ENCODE peak calls at places on chromosomes 5 and 9, in nine cellular contexts. G is activated CD4-positive, CD25-positive, alpha-beta regulatory T cell treated with anti-CD3 and anti-CD28 coated beads, Interleukin-2, amount 50 U/mL, for 72 hours; D is spleen; H is adipocyte; V is NCI-H82; X is activated naive CD4-positive, alpha-beta T cell treated with anti-CD3 and anti-CD28 coated beads for 36 hours; L is stimulated activated CD8-positive, alpha-beta memory T cell treated with anti-CD3 and anti-CD28 coated beads, Interleukin-15, amount 100 ng/mL, for 48 hours; Q is activated naive CD8-positive, alpha-beta T cell treated with anti-CD3 and anti-CD28 coated beads, Interleukin-2, amount 10 ng/mL, durations not matched to agents 7 days and 5 days; C is hippocampal formation. W is an unnamed sample.

GRCh38 chr5:63794979-63795378 is 167.3 kb downstream of the HTR1A start:
- DNase-seq in G (no peak), D (no peak), H (no peak), V (no peak), X (no peak), L (no peak), Q (no peak), C (no peak), W (no peak)

GRCh38 chr5:178941361-178941760 is 363 bp downstream of the ZNF454 start:
- DNase-seq in G (no peak), D (no peak), H (peak; percentile 11), V (no peak), X (no peak), L (no peak), Q (no peak), C (no peak), W (no peak)

GRCh38 chr9:116060631-116061030 is 93.0 kb upstream of the PAPPA start:
- DNase-seq in G (no peak), D (no peak), H (no peak), V (no peak), X (no peak), L (no peak), Q (no peak), C (no peak), W (no peak)

GRCh38 chr5:90873033-90873517 is 314.5 kb downstream of the ADGRV1 start:
- DNase-seq in G (no peak), D (no peak), H (no peak), V (no peak), X (peak; percentile 54), L (peak; percentile 4), Q (no peak), C (no peak), W (no peak)

GRCh38 chr9:96612966-96613589 is 6.6 kb downstream of the CDC14B start:
- DNase-seq in G (no peak), D (no peak), H (no peak), V (no peak), X (no peak), L (no peak), Q (no peak), C (no peak), W (no peak)

GRCh38 chr5:80961376-80962281 is 1.5 kb downstream of the RASGRF2 start:
- DNase-seq in G (no peak), D (no peak), H (no peak), V (peak; percentile 36), X (peak; percentile 76), L (peak; percentile 49), Q (no peak), C (peak; percentile 31), W (no peak)

GRCh38 chr9:26949604-26950003 is 2.6 kb upstream of the PLAA start:
- DNase-seq in G (no peak), D (no peak), H (no peak), V (no peak), X (no peak), L (no peak), Q (no peak), C (no peak), W (no peak)

GRCh38 chr9:122020398-122020797 is 72.7 kb downstream of the TTLL11 start:
- DNase-seq in G (no peak), D (no peak), H (no peak), V (no peak), X (no peak), L (no peak), Q (no peak), C (no peak), W (no peak)

GRCh38 chr5:90545511-90545910 is 13.1 kb upstream of the ADGRV1 start:
- DNase-seq in G (no peak), D (no peak), H (no peak), V (no peak), X (no peak), L (no peak), Q (no peak), C (no peak), W (no peak)

GRCh38 chr9:34568133-34568532 is 21.4 kb downstream of the CNTFR start:
- DNase-seq in G (no peak), D (no peak), H (no peak), V (no peak), X (no peak), L (no peak), Q (no peak), C (no peak), W (no peak)

GRCh38 chr9:93136011-93136440 is 2.0 kb upstream of the NINJ1 start:
- DNase-seq in G (no peak), D (peak; percentile 73), H (no peak), V (no peak), X (no peak), L (no peak), Q (no peak), C (peak; percentile 62), W (no peak)

GRCh38 chr9:131840220-131840619 is 100.3 kb upstream of the RAPGEF1 start:
- DNase-seq in G (no peak), D (no peak), H (no peak), V (no peak), X (no peak), L (no peak), Q (no peak), C (no peak), W (no peak)

GRCh38 chr5:89697581-89697980 is 712.0 kb downstream of the CETN3 start:
- DNase-seq in G (no peak), D (no peak), H (no peak), V (no peak), X (no peak), L (no peak), Q (no peak), C (no peak), W (no peak)

W was measured in frontal cortex.